ENCODE peak calls at places on chromosomes 11 and 22, in five cellular contexts. One of them, this sample, is unnamed.

GRCh38 chr11:15841898-15842297 is 514.4 kb downstream of the SOX6 start:
- DNase-seq in Caco-2: no peak
- DNase-seq in AG09309: no peak
- DNase-seq in transverse colon: peak; percentile 28
- DNase-seq in fibroblast of mammary gland: no peak
- DNase-seq in this sample: no peak

GRCh38 chr22:20448630-20449029 is 11.0 kb upstream of the SCARF2 start:
- DNase-seq in fibroblast of mammary gland: no peak
- DNase-seq in Caco-2: no peak
- DNase-seq in AG09309: no peak
- DNase-seq in transverse colon: no peak
- DNase-seq in this sample: no peak

GRCh38 chr11:19405966-19406365 is 165.2 kb upstream of the E2F8 start:
- DNase-seq in AG09309: no peak
- DNase-seq in fibroblast of mammary gland: no peak
- DNase-seq in transverse colon: no peak
- DNase-seq in Caco-2: no peak
- DNase-seq in this sample: peak; percentile 17

GRCh38 chr11:7506243-7506642 is 7.6 kb upstream of the PPFIBP2 start:
- DNase-seq in fibroblast of mammary gland: no peak
- DNase-seq in transverse colon: no peak
- DNase-seq in AG09309: no peak
- DNase-seq in Caco-2: no peak
- DNase-seq in this sample: no peak

GRCh38 chr11:33089776-33090175 is 50.4 kb downstream of the TCP11L1 start:
- DNase-seq in fibroblast of mammary gland: no peak
- DNase-seq in AG09309: no peak
- DNase-seq in Caco-2: no peak
- DNase-seq in transverse colon: no peak
- DNase-seq in this sample: peak; percentile 4

GRCh38 chr22:45934659-45935341 is 42.2 kb downstream of the WNT7B start:
- DNase-seq in fibroblast of mammary gland: peak; percentile 92
- DNase-seq in Caco-2: no peak
- DNase-seq in AG09309: peak; percentile 68
- DNase-seq in transverse colon: no peak
- DNase-seq in this sample: no peak

GRCh38 chr11:59436169-59436568 is at the start of gene OR5A1:
- DNase-seq in Caco-2: no peak
- DNase-seq in transverse colon: no peak
- DNase-seq in fibroblast of mammary gland: no peak
- DNase-seq in AG09309: no peak
- DNase-seq in this sample: no peak

GRCh38 chr11:22670803-22671202 is 4.4 kb downstream of the GAS2 start:
- DNase-seq in fibroblast of mammary gland: no peak
- DNase-seq in Caco-2: no peak
- DNase-seq in AG09309: no peak
- DNase-seq in transverse colon: no peak
- DNase-seq in this sample: peak; percentile 21

DNA sequence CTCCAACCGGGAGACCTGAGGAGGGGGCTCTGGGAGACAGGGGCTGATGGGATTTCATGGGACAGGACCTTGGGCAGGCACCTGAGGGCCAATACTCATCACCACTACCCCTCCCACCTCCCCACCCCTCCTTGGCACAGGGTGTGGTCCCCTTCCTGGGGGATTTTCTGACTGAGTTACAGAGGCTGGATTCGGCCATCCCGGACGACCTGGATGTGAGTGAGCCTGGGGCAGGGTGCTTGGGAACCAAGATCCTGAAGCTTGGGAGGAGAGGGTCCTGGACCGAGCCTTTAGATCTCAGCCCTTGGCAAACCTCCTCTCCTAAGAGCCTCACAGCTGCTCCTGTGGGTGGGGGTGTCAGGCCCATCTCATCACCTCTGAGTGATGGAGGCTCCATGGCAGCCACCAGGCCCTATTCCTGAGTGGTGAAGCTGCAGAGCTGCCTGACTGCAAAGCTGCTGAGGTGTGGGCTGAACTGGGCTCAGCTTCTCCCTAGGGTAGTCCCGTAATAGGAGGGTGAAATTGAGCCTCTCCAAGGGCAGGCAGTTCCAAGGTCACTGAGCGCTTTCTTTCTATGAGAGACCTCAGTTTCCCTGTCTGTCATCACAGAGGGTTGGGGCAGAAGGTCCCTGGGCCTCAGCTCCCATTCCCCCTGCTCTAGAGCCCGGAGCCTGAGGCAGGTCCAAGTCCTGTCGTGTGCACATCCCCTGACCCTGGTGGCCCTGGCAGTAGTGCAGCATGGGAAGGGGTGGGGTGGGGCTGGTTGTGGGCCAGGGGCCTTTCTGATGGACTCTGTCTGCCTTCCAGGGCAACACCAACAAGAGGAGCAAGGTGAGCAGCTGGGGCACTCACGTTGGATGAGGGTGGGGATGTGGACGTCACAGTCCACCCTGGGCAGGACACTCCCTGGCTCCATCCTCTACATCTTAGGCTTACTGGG is 6.5 kb downstream of the RGL4 start:
- DNase-seq in transverse colon: no peak
- DNase-seq in fibroblast of mammary gland: no peak
- DNase-seq in AG09309: no peak
- DNase-seq in Caco-2: no peak
- DNase-seq in this sample: no peak
- H3K4me3 ChIP-seq in transverse colon: no peak overlapping the region
- H3K4me3 ChIP-seq in fibroblast of mammary gland: no peak overlapping the region
- H3K4me3 ChIP-seq in AG09309: no peak overlapping the region
- H3K4me3 ChIP-seq in Caco-2: no peak overlapping the region
- H3K4me3 ChIP-seq in this sample: no peak overlapping the region

GRCh38 chr11:125394306-125394705 is 101.8 kb downstream of the FEZ1 start:
- DNase-seq in transverse colon: no peak
- DNase-seq in AG09309: no peak
- DNase-seq in Caco-2: no peak
- DNase-seq in fibroblast of mammary gland: no peak
- DNase-seq in this sample: no peak

GRCh38 chr11:125397421-125397820 is 98.6 kb downstream of the FEZ1 start:
- DNase-seq in transverse colon: no peak
- DNase-seq in Caco-2: no peak
- DNase-seq in AG09309: no peak
- DNase-seq in fibroblast of mammary gland: no peak
- DNase-seq in this sample: no peak

GRCh38 chr11:125389339-125390166 is 106.5 kb downstream of the FEZ1 start:
- DNase-seq in fibroblast of mammary gland: no peak
- DNase-seq in Caco-2: no peak
- DNase-seq in AG09309: no peak
- DNase-seq in transverse colon: no peak
- DNase-seq in this sample: no peak

GRCh38 chr11:125390949-125391348 is 105.1 kb downstream of the FEZ1 start:
- DNase-seq in AG09309: peak; percentile 25
- DNase-seq in fibroblast of mammary gland: no peak
- DNase-seq in transverse colon: no peak
- DNase-seq in Caco-2: no peak
- DNase-seq in this sample: no peak

DNA sequence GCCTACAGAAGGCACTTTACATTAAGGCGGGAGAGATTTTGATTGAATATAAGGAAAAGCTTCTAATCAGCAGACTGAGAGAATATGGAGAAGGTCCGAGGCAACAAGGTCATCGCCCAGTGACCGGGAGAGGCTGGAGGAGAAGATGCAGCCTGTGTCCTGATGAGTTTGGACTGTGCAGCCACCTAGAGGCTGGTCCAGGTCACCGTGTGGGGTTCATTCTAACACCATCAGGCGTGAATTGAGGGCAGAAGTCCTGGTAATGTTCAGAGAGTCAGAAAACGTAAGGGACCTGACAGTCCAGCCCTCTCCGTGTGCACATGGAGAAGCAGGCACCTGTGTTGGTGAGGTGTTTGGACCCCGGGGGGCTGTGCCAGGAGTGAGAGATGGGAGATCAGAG is 102.7 kb downstream of the FEZ1 start:
- DNase-seq in AG09309: no peak
- DNase-seq in Caco-2: no peak
- DNase-seq in transverse colon: no peak
- DNase-seq in fibroblast of mammary gland: no peak
- DNase-seq in this sample: no peak
- TF ChIP-seq CTCF in AG09309: no peak
- TF ChIP-seq CTCF in Caco-2: peak; percentile 57
- TF ChIP-seq CTCF in transverse colon: no peak
- TF ChIP-seq CTCF in fibroblast of mammary gland: no peak
- TF ChIP-seq CTCF in this sample: peak; percentile 9

GRCh38 chr11:64762277-64762915 is 2.6 kb upstream of the PYGM start:
- DNase-seq in AG09309: no peak
- DNase-seq in transverse colon: no peak
- DNase-seq in Caco-2: peak; percentile 40
- DNase-seq in fibroblast of mammary gland: no peak
- DNase-seq in this sample: peak; percentile 38
- H3K4me3 ChIP-seq in AG09309: no peak overlapping the region
- H3K4me3 ChIP-seq in transverse colon: no peak overlapping the region
- H3K4me3 ChIP-seq in Caco-2: no peak overlapping the region
- H3K4me3 ChIP-seq in fibroblast of mammary gland: no peak overlapping the region
- H3K4me3 ChIP-seq in this sample: no peak overlapping the region

GRCh38 chr11:45815747-45816146 is 10.8 kb downstream of the SLC35C1 start:
- DNase-seq in transverse colon: no peak
- DNase-seq in AG09309: no peak
- DNase-seq in fibroblast of mammary gland: peak; percentile 41
- DNase-seq in Caco-2: peak; percentile 61
- DNase-seq in this sample: no peak
- TF ChIP-seq CTCF in transverse colon: no peak
- TF ChIP-seq CTCF in AG09309: no peak
- TF ChIP-seq CTCF in fibroblast of mammary gland: no peak
- TF ChIP-seq CTCF in Caco-2: no peak
- TF ChIP-seq CTCF in this sample: no peak

DNA sequence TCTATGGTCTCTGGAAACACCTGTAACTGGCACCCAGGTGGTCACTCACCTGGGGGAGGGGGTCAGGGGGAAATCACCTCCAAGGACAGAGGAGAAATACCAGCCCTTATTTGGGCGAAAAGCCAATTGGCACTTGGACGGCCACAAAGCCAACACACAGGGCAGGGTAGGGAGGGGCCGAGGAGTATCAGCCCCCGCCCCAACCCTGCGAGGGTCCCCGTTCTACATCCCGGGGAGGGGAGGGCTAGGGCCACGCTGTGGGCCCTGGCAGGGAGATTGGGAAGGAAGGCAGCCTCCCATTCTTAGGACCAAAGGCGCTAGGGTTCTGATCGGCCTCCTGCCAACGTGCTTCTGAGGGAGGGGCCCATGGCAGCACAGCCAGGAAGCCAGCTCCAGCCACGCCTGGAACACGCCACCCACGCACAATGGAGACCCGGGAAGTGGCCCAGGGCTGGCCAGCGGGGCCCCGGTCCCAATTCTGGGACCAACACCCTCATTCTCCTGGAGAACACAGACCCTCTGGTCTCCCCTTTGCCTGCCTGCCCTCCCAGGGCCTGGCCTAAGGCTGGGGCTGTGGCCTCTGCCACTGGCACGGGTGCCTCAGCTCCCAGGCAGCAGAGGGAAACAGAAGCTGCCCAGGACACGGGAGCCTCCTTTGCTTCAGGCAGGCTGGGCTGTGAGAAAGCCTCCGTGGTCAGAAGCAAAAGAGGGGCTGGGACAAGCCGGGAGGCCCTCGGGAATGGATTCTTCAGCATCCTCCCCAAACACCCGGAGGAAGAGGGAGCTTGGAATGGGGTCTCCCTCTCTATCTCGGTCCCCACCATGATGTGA is 7.4 kb downstream of the CBX6 start:
- DNase-seq in fibroblast of mammary gland: peak; percentile 34
- DNase-seq in Caco-2: no peak
- DNase-seq in AG09309: no peak
- DNase-seq in transverse colon: peak; percentile 38
- DNase-seq in this sample: no peak
- H3K4me3 ChIP-seq in fibroblast of mammary gland: no peak overlapping the region
- H3K4me3 ChIP-seq in Caco-2: no peak overlapping the region
- H3K4me3 ChIP-seq in AG09309: no peak overlapping the region
- H3K4me3 ChIP-seq in transverse colon: no peak overlapping the region
- H3K4me3 ChIP-seq in this sample: no peak overlapping the region

GRCh38 chr11:72776844-72777754 is 16.7 kb downstream of the STARD10 start:
- DNase-seq in transverse colon: peak; percentile 42
- DNase-seq in AG09309: no peak
- DNase-seq in fibroblast of mammary gland: no peak
- DNase-seq in Caco-2: peak; percentile 93
- DNase-seq in this sample: no peak

GRCh38 chr11:72776117-72776843 is 17.6 kb downstream of the STARD10 start:
- DNase-seq in transverse colon: peak; percentile 9
- DNase-seq in fibroblast of mammary gland: no peak
- DNase-seq in AG09309: no peak
- DNase-seq in Caco-2: no peak
- DNase-seq in this sample: no peak

GRCh38 chr11:72778535-72779494 is 15.0 kb downstream of the STARD10 start:
- DNase-seq in Caco-2: peak; percentile 89
- DNase-seq in fibroblast of mammary gland: no peak
- DNase-seq in AG09309: no peak
- DNase-seq in transverse colon: peak; percentile 73
- DNase-seq in this sample: no peak

GRCh38 chr11:72779495-72780128 is 14.2 kb downstream of the STARD10 start:
- DNase-seq in transverse colon: peak; percentile 7
- DNase-seq in Caco-2: no peak
- DNase-seq in fibroblast of mammary gland: no peak
- DNase-seq in AG09309: no peak
- DNase-seq in this sample: no peak

DNA sequence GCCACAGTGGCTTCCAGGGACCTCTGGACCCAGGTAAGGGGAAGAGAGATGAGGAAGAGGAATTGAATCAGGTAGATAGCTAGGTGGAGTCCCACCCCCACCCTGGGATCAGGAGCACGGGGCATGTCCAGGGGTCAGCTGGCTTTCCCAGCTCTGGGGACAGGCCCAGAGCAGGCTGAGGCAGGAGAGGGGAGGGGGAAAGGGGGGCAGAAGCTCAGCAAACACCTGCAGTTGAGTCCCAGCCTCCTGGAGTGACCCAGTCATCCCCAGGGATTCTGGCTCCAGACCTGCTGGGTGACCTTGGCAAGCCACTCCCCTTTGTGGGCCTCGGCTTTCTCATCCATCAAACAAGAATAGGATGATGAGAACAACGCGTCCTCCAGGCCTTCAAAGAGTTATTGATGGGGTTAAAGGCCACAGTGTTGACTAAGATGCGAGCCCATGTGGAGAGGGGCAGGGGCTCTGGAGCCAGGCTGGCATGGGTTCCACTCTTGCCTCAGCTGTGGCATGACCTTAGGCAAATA is 16.0 kb downstream of the STARD10 start:
- DNase-seq in fibroblast of mammary gland: no peak
- DNase-seq in transverse colon: peak; percentile 37
- DNase-seq in AG09309: no peak
- DNase-seq in Caco-2: peak; percentile 89
- DNase-seq in this sample: no peak
- TF ChIP-seq CTCF in fibroblast of mammary gland: no peak
- TF ChIP-seq CTCF in transverse colon: no peak
- TF ChIP-seq CTCF in AG09309: no peak
- TF ChIP-seq CTCF in Caco-2: no peak
- TF ChIP-seq CTCF in this sample: no peak

GRCh38 chr11:69295079-69295994 is 1.4 kb downstream of the MYEOV start:
- DNase-seq in transverse colon: no peak
- DNase-seq in fibroblast of mammary gland: no peak
- DNase-seq in AG09309: no peak
- DNase-seq in Caco-2: no peak
- DNase-seq in this sample: no peak
- H3K4me3 ChIP-seq in transverse colon: no peak overlapping the region
- H3K4me3 ChIP-seq in fibroblast of mammary gland: no peak overlapping the region
- H3K4me3 ChIP-seq in AG09309: no peak overlapping the region
- H3K4me3 ChIP-seq in Caco-2: no peak overlapping the region
- H3K4me3 ChIP-seq in this sample: no peak overlapping the region